ENCODE peak calls at places on chromosome 21, in five cellular contexts. K is OCI-LY7, A is Peyer's patch, L is AG04450, W is breast epithelium. X is an unnamed sample.

GRCh38 chr21:18725653-18726052 is 322.1 kb upstream of the TMPRSS15 start:
- DNase-seq in K (no peak), A (no peak), L (no peak), W (no peak), X (no peak)

GRCh38 chr21:26374817-26375216 is 198.3 kb downstream of the CYYR1 start:
- DNase-seq in K (no peak), A (no peak), L (no peak), W (no peak), X (no peak)

GRCh38 chr21:43211085-43212071 is 42.6 kb downstream of the CRYAA start:
- DNase-seq in K (peak), A (peak), L (no peak), W (peak), X (peak)

GRCh38 chr21:38955495-38955894 is 149.8 kb downstream of the ETS2 start:
- DNase-seq in K (no peak), A (peak), L (no peak), W (no peak), X (no peak)

GRCh38 chr21:25871566-25871965 is 136.8 kb downstream of the GABPA start:
- DNase-seq in K (peak), A (no peak), L (no peak), W (no peak), X (no peak)

GRCh38 chr21:40847956-40848355 is 998 bp upstream of the DSCAM start:
- DNase-seq in K (no peak), A (no peak), L (no peak), W (no peak), X (no peak)

GRCh38 chr21:40732998-40733397 is 114.0 kb downstream of the DSCAM start:
- DNase-seq in K (no peak), A (no peak), L (no peak), W (no peak), X (no peak)

GRCh38 chr21:27480841-27481261 is 514.0 kb upstream of the ADAMTS5 start:
- DNase-seq in K (no peak), A (no peak), L (no peak), W (no peak), X (no peak)

GRCh38 chr21:33262921-33263320 is 3.2 kb upstream of the IL10RB start:
- DNase-seq in K (no peak), A (no peak), L (no peak), W (no peak), X (peak)

GRCh38 chr21:41169701-41170100 is 1.7 kb downstream of the BACE2 start:
- DNase-seq in K (no peak), A (no peak), L (no peak), W (no peak), X (no peak)

GRCh38 chr21:43676391-43676790 is 17.0 kb downstream of the RRP1B start:
- DNase-seq in K (no peak), A (no peak), L (no peak), W (no peak), X (no peak)

GRCh38 chr21:29704719-29705118 is 235.1 kb downstream of the GRIK1 start:
- DNase-seq in K (no peak), A (no peak), L (no peak), W (no peak), X (no peak)

GRCh38 chr21:14284439-14284838 is 68.5 kb downstream of the RBM11 start:
- DNase-seq in K (no peak), A (no peak), L (no peak), W (no peak), X (no peak)

GRCh38 chr21:38847556-38847955 is 41.8 kb downstream of the ETS2 start:
- DNase-seq in K (no peak), A (no peak), L (no peak), W (no peak), X (peak)

GRCh38 chr21:33149166-33149565 is 79.2 kb downstream of the OLIG1 start:
- DNase-seq in K (no peak), A (no peak), L (no peak), W (no peak), X (no peak)

GRCh38 chr21:29121759-29122158 is 8.7 kb upstream of the MAP3K7CL start:
- DNase-seq in K (peak), A (no peak), L (no peak), W (no peak), X (no peak)

GRCh38 chr21:14740692-14741091 is 194.6 kb upstream of the SAMSN1 start:
- DNase-seq in K (no peak), A (no peak), L (no peak), W (no peak), X (no peak)

GRCh38 chr21:39979321-39979720 is 112.1 kb downstream of the PCP4 start:
- DNase-seq in K (no peak), A (no peak), L (no peak), W (no peak), X (no peak)

GRCh38 chr21:28832013-28832714 is 160.5 kb downstream of the LTN1 start:
- DNase-seq in K (no peak), A (no peak), L (no peak), W (no peak), X (no peak)

GRCh38 chr21:22120616-22121266 is 1122.5 kb downstream of the NCAM2 start:
- DNase-seq in K (peak), A (no peak), L (no peak), W (no peak), X (no peak)

GRCh38 chr21:21851657-21852056 is 853.4 kb downstream of the NCAM2 start:
- DNase-seq in K (no peak), A (no peak), L (no peak), W (no peak), X (no peak)

GRCh38 chr21:25999935-26000582 is 170.5 kb downstream of the APP start:
- DNase-seq in K (no peak), A (peak), L (no peak), W (no peak), X (no peak)

GRCh38 chr21:43210454-43211084 is 41.8 kb downstream of the CRYAA start:
- DNase-seq in K (no peak), A (no peak), L (no peak), W (peak), X (peak)

GRCh38 chr21:38306833-38307232 is 50.0 kb downstream of the KCNJ15 start:
- DNase-seq in K (no peak), A (no peak), L (peak), W (no peak), X (no peak)

GRCh38 chr21:41171210-41171609 is 3.2 kb downstream of the BACE2 start:
- DNase-seq in K (no peak), A (no peak), L (no peak), W (peak), X (no peak)

GRCh38 chr21:17602874-17603273 is 9.8 kb downstream of the BTG3 start:
- DNase-seq in K (no peak), A (no peak), L (no peak), W (no peak), X (no peak)

GRCh38 chr21:33374874-33375644 is 28.2 kb upstream of the IFNGR2 start:
- DNase-seq in K (peak), A (no peak), L (no peak), W (no peak), X (no peak)

GRCh38 chr21:17250651-17251294 is 262.1 kb upstream of the CXADR start:
- DNase-seq in K (no peak), A (no peak), L (no peak), W (no peak), X (no peak)

GRCh38 chr21:32994305-32994704 is 31.4 kb upstream of the OLIG2 start:
- DNase-seq in K (peak), A (no peak), L (no peak), W (no peak), X (no peak)

GRCh38 chr21:35575280-35575915 is 484.9 kb downstream of the SETD4 start:
- DNase-seq in K (no peak), A (no peak), L (peak), W (no peak), X (no peak)

GRCh38 chr21:43262427-43262826 is 93.6 kb downstream of the CRYAA start:
- DNase-seq in K (no peak), A (peak), L (no peak), W (peak), X (peak)

GRCh38 chr21:39710866-39711265 is 34.1 kb upstream of the IGSF5 start:
- DNase-seq in K (no peak), A (no peak), L (no peak), W (no peak), X (no peak)

GRCh38 chr21:36104306-36105300 is 30.3 kb upstream of the CBR3 start:
- DNase-seq in K (no peak), A (peak), L (no peak), W (no peak), X (no peak)

GRCh38 chr21:25862596-25862995 is 127.8 kb downstream of the GABPA start:
- DNase-seq in K (peak), A (no peak), L (no peak), W (no peak), X (no peak)

GRCh38 chr21:23740463-23740862 is 1866.8 kb downstream of the MRPL39 start:
- DNase-seq in K (no peak), A (no peak), L (no peak), W (no peak), X (no peak)

GRCh38 chr21:38794978-38795377 is 10.8 kb upstream of the ETS2 start:
- DNase-seq in K (no peak), A (peak), L (no peak), W (no peak), X (no peak)

GRCh38 chr21:39969691-39970364 is 102.6 kb downstream of the PCP4 start:
- DNase-seq in K (no peak), A (no peak), L (no peak), W (no peak), X (no peak)

GRCh38 chr21:29260461-29260860 is 38.3 kb upstream of the BACH1 start:
- DNase-seq in K (no peak), A (no peak), L (no peak), W (no peak), X (no peak)

GRCh38 chr21:26077523-26077922 is 93.0 kb downstream of the APP start:
- DNase-seq in K (no peak), A (no peak), L (no peak), W (no peak), X (no peak)

DNA sequence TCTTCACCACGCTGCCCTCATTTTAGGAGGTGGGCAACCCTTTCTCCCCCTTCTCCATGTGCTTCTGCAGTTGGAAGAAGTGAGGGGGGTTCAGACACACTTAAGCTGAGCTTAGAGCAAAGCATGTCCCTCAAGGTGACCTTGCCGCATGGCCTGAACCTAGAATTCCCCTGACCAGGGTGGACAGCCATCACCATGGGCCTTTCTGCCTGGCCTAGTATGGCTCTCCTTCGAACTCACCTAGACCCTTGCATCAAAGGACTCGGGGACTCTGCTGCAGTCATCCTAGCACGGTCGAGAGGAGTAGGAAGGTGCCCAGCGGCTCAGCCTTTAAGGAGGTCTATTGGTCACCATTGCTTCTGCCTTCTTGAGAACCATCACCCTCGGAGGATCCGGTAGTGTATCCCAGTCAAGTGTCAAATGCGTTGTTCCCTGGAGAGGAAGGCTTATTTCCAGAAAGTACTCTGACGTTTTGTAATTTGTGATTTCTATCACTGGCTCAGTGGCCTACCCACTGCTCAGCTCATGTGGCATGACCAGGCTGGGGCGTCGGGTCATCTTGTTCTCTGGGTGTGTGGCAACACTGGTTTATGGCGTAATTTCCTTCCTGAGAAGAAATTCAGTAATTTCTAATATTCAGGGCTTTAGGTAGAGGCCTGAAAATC is at the start of gene KCNE1:
- DNase-seq in K (no peak), A (no peak), L (no peak), W (no peak), X (no peak)
- TF ChIP-seq CTCF in K (no peak), A (no peak), L (no peak), W (no peak), X (no peak)

DNA sequence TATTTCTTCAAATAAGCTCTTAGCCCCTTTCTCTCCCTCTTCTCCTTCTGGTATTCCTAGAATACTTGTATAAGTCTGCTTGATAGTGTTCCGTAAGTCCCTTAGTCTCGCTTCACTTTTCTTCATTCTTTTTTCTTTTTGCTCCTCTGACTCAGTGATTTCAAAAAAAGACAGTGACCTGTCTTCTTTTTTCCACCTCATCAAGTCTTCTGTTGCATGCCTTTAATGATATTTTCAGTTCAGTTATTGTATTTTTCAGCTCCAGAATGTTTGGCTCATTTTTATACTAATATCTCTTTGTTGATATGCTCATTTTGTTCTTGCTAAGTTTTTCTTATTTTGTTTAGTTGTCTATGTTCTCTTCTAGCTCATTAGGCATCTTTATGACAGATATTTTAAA is 97.7 kb downstream of the POFUT2 start:
- DNase-seq in K (no peak), A (no peak), L (no peak), W (no peak), X (no peak)
- TF ChIP-seq CTCF in K (no peak), A (no peak), L (no peak), W (no peak), X (no peak)

GRCh38 chr21:42186591-42186990 is 32.3 kb upstream of the ABCG1 start:
- DNase-seq in K (no peak), A (no peak), L (no peak), W (no peak), X (no peak)
- TF ChIP-seq CTCF in K (no peak), A (no peak), L (no peak), W (no peak), X (no peak)

GRCh38 chr21:37281993-37282392 is 14.9 kb upstream of the VPS26C start:
- DNase-seq in K (no peak), A (no peak), L (no peak), W (no peak), X (no peak)

GRCh38 chr21:37273911-37274690 is 7.0 kb upstream of the VPS26C start:
- DNase-seq in K (no peak), A (no peak), L (no peak), W (no peak), X (no peak)

GRCh38 chr21:37276377-37276776 is 9.2 kb upstream of the VPS26C start:
- DNase-seq in K (no peak), A (no peak), L (no peak), W (no peak), X (no peak)

GRCh38 chr21:37281579-37281978 is 14.4 kb upstream of the VPS26C start:
- DNase-seq in K (no peak), A (no peak), L (no peak), W (no peak), X (no peak)

GRCh38 chr21:37278199-37278598 is 11.1 kb upstream of the VPS26C start:
- DNase-seq in K (no peak), A (no peak), L (no peak), W (no peak), X (no peak)
- TF ChIP-seq CTCF in K (no peak), A (no peak), L (no peak), W (no peak), X (no peak)

DNA sequence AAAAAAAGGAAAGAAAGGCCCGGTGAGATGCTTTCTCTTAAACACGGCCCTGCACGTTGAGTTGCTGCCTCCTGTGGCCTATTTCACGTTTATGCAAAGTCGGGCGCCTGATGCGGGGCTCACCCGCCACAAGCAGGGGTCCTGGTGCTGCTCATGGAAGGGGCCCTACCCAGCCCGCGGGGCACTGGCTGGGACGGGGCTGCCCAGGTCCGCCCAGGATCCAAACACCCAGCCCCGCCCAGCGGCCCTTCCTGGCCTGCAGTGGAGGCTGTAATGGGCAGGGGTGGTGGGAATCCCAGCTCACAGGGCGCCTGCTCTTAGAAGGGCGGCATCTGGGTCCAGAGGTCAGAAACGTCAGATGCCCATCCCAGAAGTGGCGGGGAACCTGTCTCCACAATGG is 1.6 kb downstream of the COL6A2 start:
- DNase-seq in K (no peak), A (peak), L (no peak), W (no peak), X (no peak)
- TF ChIP-seq CTCF in K (no peak), A (no peak), L (peak), W (no peak), X (no peak)

GRCh38 chr21:16070207-16070651 is 340.4 kb downstream of the USP25 start:
- DNase-seq in K (no peak), A (no peak), L (no peak), W (no peak), X (no peak)
- TF ChIP-seq CTCF in K (no peak), A (no peak), L (no peak), W (no peak), X (no peak)

GRCh38 chr21:30962013-30962412 is 76.3 kb downstream of the KRTAP19-8 start:
- DNase-seq in K (no peak), A (no peak), L (no peak), W (no peak), X (no peak)
- TF ChIP-seq CTCF in K (peak), A (no peak), L (no peak), W (no peak), X (peak)

X was measured in type B pancreatic cell.